ENCODE peak calls at places on chromosome 1, in seven cellular contexts. L is H7; T is KBM-7; P is T-helper 1 cell; I is RWPE1; F is neural progenitor cell; E is stimulated activated CD8-positive, alpha-beta memory T cell treated with anti-CD3 and anti-CD28 coated beads, Interleukin-2, amount 100 ng/mL, for 1 hour. W is an unnamed sample.

GRCh38 chr1:28236656-28237331 is 870 bp downstream of the ATP5IF1 start:
- DNase-seq in P (no peak), I (no peak), T (no peak), E (no peak), L (peak), F (peak), W (no peak)

GRCh38 chr1:246319111-246319510 is 188.0 kb downstream of the SMYD3 start:
- DNase-seq in E (no peak), F (no peak), I (no peak), T (no peak), L (no peak), P (no peak), W (no peak)

GRCh38 chr1:233597489-233597901 is 16.4 kb upstream of the KCNK1 start:
- DNase-seq in T (no peak), P (no peak), L (no peak), E (no peak), I (no peak), F (no peak), W (no peak)

GRCh38 chr1:223515915-223516314 is 122.7 kb downstream of the CCDC185 start:
- DNase-seq in T (no peak), E (no peak), L (no peak), I (no peak), P (no peak), F (no peak), W (no peak)

GRCh38 chr1:193705473-193706074 is 519.2 kb upstream of the B3GALT2 start:
- DNase-seq in L (no peak), E (no peak), I (no peak), T (no peak), F (no peak), P (no peak), W (no peak)

GRCh38 chr1:83671586-83671985 is 327.3 kb downstream of the TTLL7 start:
- DNase-seq in F (no peak), L (no peak), T (no peak), I (no peak), E (no peak), P (no peak), W (no peak)

GRCh38 chr1:54334996-54335395 is 71.2 kb downstream of the SSBP3 start:
- DNase-seq in T (no peak), L (no peak), P (no peak), F (no peak), E (no peak), I (no peak), W (no peak)

GRCh38 chr1:14347186-14347585 is 251.3 kb upstream of the KAZN start:
- DNase-seq in P (no peak), I (no peak), E (no peak), T (no peak), L (no peak), F (no peak), W (no peak)

GRCh38 chr1:240804475-240804874 is 192.5 kb upstream of the GREM2 start:
- DNase-seq in L (no peak), P (no peak), I (no peak), T (no peak), E (no peak), F (no peak), W (no peak)

GRCh38 chr1:3336641-3337621 is 117.5 kb upstream of the ARHGEF16 start:
- DNase-seq in E (no peak), P (no peak), F (no peak), T (no peak), L (no peak), I (peak), W (no peak)

GRCh38 chr1:30106125-30106524 is 617.3 kb downstream of the MATN1 start:
- DNase-seq in T (peak), L (peak), F (peak), I (peak), E (no peak), P (no peak), W (no peak)

GRCh38 chr1:64488862-64489261 is 18.9 kb downstream of the CACHD1 start:
- DNase-seq in I (no peak), P (no peak), T (no peak), L (no peak), E (no peak), F (no peak), W (no peak)

GRCh38 chr1:109918671-109919070 is 8.0 kb downstream of the CSF1 start:
- DNase-seq in P (no peak), E (no peak), L (no peak), I (no peak), T (no peak), F (no peak), W (no peak)

GRCh38 chr1:115123116-115123515 is 33.8 kb upstream of the TSPAN2 start:
- DNase-seq in F (no peak), T (no peak), E (no peak), L (no peak), P (no peak), I (no peak), W (no peak)

GRCh38 chr1:59101518-59101917 is 195.4 kb upstream of the FGGY start:
- DNase-seq in E (no peak), F (no peak), L (no peak), T (no peak), I (no peak), P (no peak), W (no peak)

GRCh38 chr1:19921310-19921709 is 2.1 kb downstream of the PLA2G2E start:
- DNase-seq in E (no peak), P (no peak), F (no peak), L (peak), I (no peak), T (no peak), W (no peak)

GRCh38 chr1:159869173-159869572 is 6.7 kb upstream of the VSIG8 start:
- DNase-seq in P (no peak), L (no peak), E (no peak), F (no peak), I (peak), T (no peak), W (no peak)

GRCh38 chr1:234691567-234691966 is 81.6 kb upstream of the IRF2BP2 start:
- DNase-seq in L (no peak), T (peak), I (peak), F (no peak), E (no peak), P (no peak), W (no peak)

GRCh38 chr1:55714230-55714629 is 499.1 kb upstream of the USP24 start:
- DNase-seq in P (no peak), E (no peak), I (no peak), F (no peak), T (no peak), L (no peak), W (no peak)

GRCh38 chr1:6801998-6802397 is 16.7 kb downstream of the CAMTA1 start:
- DNase-seq in I (no peak), T (no peak), L (no peak), E (no peak), P (no peak), F (no peak), W (no peak)

GRCh38 chr1:64516301-64516700 is 46.4 kb downstream of the CACHD1 start:
- DNase-seq in P (no peak), L (no peak), I (no peak), E (no peak), F (no peak), T (no peak), W (no peak)

W was measured in effector CD4-positive, alpha-beta T cell.